ENCODE peak calls at places on chromosomes 1 and 21, in four cellular contexts. One of them, this sample, is unnamed.

GRCh38 chr1:153774780-153775431 is at the start of gene SLC27A3:
- DNase-seq in H9: peak; percentile 61
- DNase-seq in H1: peak; percentile 75
- DNase-seq in mesendoderm: peak; percentile 58
- DNase-seq in this sample: no peak

GRCh38 chr1:48036693-48037386 is 39.7 kb upstream of the TRABD2B start:
- DNase-seq in H9: no peak
- DNase-seq in H1: no peak
- DNase-seq in mesendoderm: peak; percentile 55
- DNase-seq in this sample: peak; percentile 7

GRCh38 chr1:205582471-205583291 is 49.1 kb downstream of the ELK4 start:
- DNase-seq in H9: peak; percentile 20
- DNase-seq in H1: no peak
- DNase-seq in mesendoderm: no peak
- DNase-seq in this sample: no peak

GRCh38 chr1:56447732-56448276 is 131.6 kb downstream of the PLPP3 start:
- DNase-seq in H9: no peak
- DNase-seq in H1: no peak
- DNase-seq in mesendoderm: no peak
- DNase-seq in this sample: no peak

GRCh38 chr1:201254625-201255469 is 28.5 kb upstream of the PKP1 start:
- DNase-seq in H9: peak; percentile 85
- DNase-seq in H1: peak; percentile 100
- DNase-seq in mesendoderm: peak; percentile 62
- DNase-seq in this sample: no peak

GRCh38 chr1:110674337-110675059 is at the start of gene KCNA3:
- DNase-seq in H9: peak; percentile 85
- DNase-seq in H1: peak; percentile 85
- DNase-seq in mesendoderm: peak; percentile 74
- DNase-seq in this sample: no peak

GRCh38 chr1:43854473-43854872 is 79.1 kb upstream of the ARTN start:
- DNase-seq in H9: no peak
- DNase-seq in H1: no peak
- DNase-seq in mesendoderm: no peak
- DNase-seq in this sample: no peak

GRCh38 chr1:229409616-229410369 is 24.1 kb downstream of the ACTA1 start:
- DNase-seq in H9: peak; percentile 33
- DNase-seq in H1: no peak
- DNase-seq in mesendoderm: no peak
- DNase-seq in this sample: no peak

GRCh38 chr1:178541829-178542553 is 29.1 kb downstream of the TEX35 start:
- DNase-seq in H9: peak; percentile 72
- DNase-seq in H1: peak; percentile 76
- DNase-seq in mesendoderm: peak; percentile 61
- DNase-seq in this sample: no peak

GRCh38 chr1:32666866-32667566 is 16.0 kb downstream of the RBBP4 start:
- DNase-seq in H9: no peak
- DNase-seq in H1: no peak
- DNase-seq in mesendoderm: peak; percentile 21
- DNase-seq in this sample: no peak

GRCh38 chr1:94873520-94874351 is 53.2 kb downstream of the CNN3 start:
- DNase-seq in H9: no peak
- DNase-seq in H1: no peak
- DNase-seq in mesendoderm: no peak
- DNase-seq in this sample: peak; percentile 57

GRCh38 chr1:210366767-210367166 is 38.1 kb downstream of the HHAT start:
- DNase-seq in H9: peak; percentile 34
- DNase-seq in H1: no peak
- DNase-seq in mesendoderm: peak; percentile 56
- DNase-seq in this sample: no peak

GRCh38 chr1:64514197-64514765 is 44.4 kb downstream of the CACHD1 start:
- DNase-seq in H9: no peak
- DNase-seq in H1: no peak
- DNase-seq in mesendoderm: no peak
- DNase-seq in this sample: peak; percentile 88

GRCh38 chr1:242017580-242018233 is 18.8 kb upstream of the MAP1LC3C start:
- DNase-seq in H9: peak; percentile 49
- DNase-seq in H1: peak; percentile 61
- DNase-seq in mesendoderm: peak; percentile 57
- DNase-seq in this sample: peak; percentile 21

GRCh38 chr1:57860931-57861600 is 437.2 kb upstream of the DAB1 start:
- DNase-seq in H9: no peak
- DNase-seq in H1: no peak
- DNase-seq in mesendoderm: no peak
- DNase-seq in this sample: no peak

GRCh38 chr1:56758135-56758534 is 61.1 kb downstream of the FYB2 start:
- DNase-seq in H9: peak; percentile 62
- DNase-seq in H1: peak; percentile 47
- DNase-seq in mesendoderm: peak; percentile 82
- DNase-seq in this sample: no peak

GRCh38 chr1:42422672-42423236 is 33.1 kb downstream of the ZMYND12 start:
- DNase-seq in H9: no peak
- DNase-seq in H1: no peak
- DNase-seq in mesendoderm: no peak
- DNase-seq in this sample: no peak

GRCh38 chr1:234564035-234565029 is 45.6 kb downstream of the IRF2BP2 start:
- DNase-seq in H9: no peak
- DNase-seq in H1: no peak
- DNase-seq in mesendoderm: peak; percentile 93
- DNase-seq in this sample: peak; percentile 88

GRCh38 chr1:5914676-5915285 is 77.4 kb downstream of the NPHP4 start:
- DNase-seq in H9: peak; percentile 21
- DNase-seq in H1: peak; percentile 42
- DNase-seq in mesendoderm: no peak
- DNase-seq in this sample: no peak

GRCh38 chr1:86757272-86757984 is 53.1 kb downstream of the SH3GLB1 start:
- DNase-seq in H9: no peak
- DNase-seq in H1: no peak
- DNase-seq in mesendoderm: no peak
- DNase-seq in this sample: peak; percentile 45

GRCh38 chr1:228141082-228141870 is 1.2 kb downstream of the GUK1 start:
- DNase-seq in H9: peak; percentile 22
- DNase-seq in H1: no peak
- DNase-seq in mesendoderm: no peak
- DNase-seq in this sample: peak; percentile 33

GRCh38 chr1:21573971-21574458 is 64.8 kb downstream of the ALPL start:
- DNase-seq in H9: peak; percentile 86
- DNase-seq in H1: peak; percentile 82
- DNase-seq in mesendoderm: peak; percentile 89
- DNase-seq in this sample: peak; percentile 75

GRCh38 chr1:170765712-170766330 is 101.9 kb downstream of the PRRX1 start:
- DNase-seq in H9: no peak
- DNase-seq in H1: no peak
- DNase-seq in mesendoderm: peak; percentile 11
- DNase-seq in this sample: peak; percentile 64

GRCh38 chr1:114956570-114956969 is 73.1 kb upstream of the TSHB start:
- DNase-seq in H9: peak; percentile 66
- DNase-seq in H1: no peak
- DNase-seq in mesendoderm: peak; percentile 86
- DNase-seq in this sample: no peak

GRCh38 chr1:214321686-214322453 is 40.9 kb downstream of the SMYD2 start:
- DNase-seq in H9: no peak
- DNase-seq in H1: no peak
- DNase-seq in mesendoderm: no peak
- DNase-seq in this sample: no peak

GRCh38 chr1:94215955-94216354 is 21.4 kb downstream of the ARHGAP29 start:
- DNase-seq in H9: no peak
- DNase-seq in H1: no peak
- DNase-seq in mesendoderm: no peak
- DNase-seq in this sample: peak; percentile 24

GRCh38 chr21:43973634-43973955 is 38.5 kb upstream of the TRAPPC10 start:
- DNase-seq in H9: no peak
- DNase-seq in H1: no peak
- DNase-seq in mesendoderm: no peak
- DNase-seq in this sample: no peak

GRCh38 chr1:222339371-222339947 is 208.4 kb downstream of the HHIPL2 start:
- DNase-seq in H9: no peak
- DNase-seq in H1: no peak
- DNase-seq in mesendoderm: no peak
- DNase-seq in this sample: peak; percentile 41

GRCh38 chr1:227788279-227789041 is 27.0 kb upstream of the PRSS38 start:
- DNase-seq in H9: peak; percentile 96
- DNase-seq in H1: peak; percentile 94
- DNase-seq in mesendoderm: peak; percentile 88
- DNase-seq in this sample: no peak

DNA sequence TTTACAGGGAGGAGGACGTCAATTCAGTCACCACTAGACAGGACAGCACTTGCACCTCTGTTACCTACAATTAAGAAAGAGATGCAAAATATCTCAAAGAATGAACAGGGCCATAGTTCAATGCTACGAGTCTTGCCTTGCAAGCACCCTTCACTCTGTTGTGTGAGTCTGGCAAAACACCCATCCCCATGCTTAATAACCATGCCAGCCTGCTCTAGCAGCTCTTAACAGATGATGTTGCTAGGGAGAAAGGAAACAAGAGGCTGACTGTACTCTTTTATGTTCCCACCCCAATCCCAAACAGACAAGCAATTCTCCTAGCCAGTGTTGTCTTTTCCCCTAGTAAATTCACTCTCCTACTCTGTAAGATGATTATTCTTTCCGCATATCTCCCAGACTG is 5.3 kb downstream of the CBR1 start:
- DNase-seq in H9: no peak
- DNase-seq in H1: no peak
- DNase-seq in mesendoderm: no peak
- DNase-seq in this sample: no peak
- H3K56ac ChIP-seq in H9: no peak overlapping the region
- H3K56ac ChIP-seq in H1: no peak overlapping the region
- H3K56ac ChIP-seq in mesendoderm: no peak overlapping the region
- H3K56ac ChIP-seq in this sample: no peak overlapping the region

GRCh38 chr1:29047142-29047541 is 76.6 kb downstream of the TMEM200B start:
- DNase-seq in H9: no peak
- DNase-seq in H1: no peak
- DNase-seq in mesendoderm: no peak
- DNase-seq in this sample: no peak
- H3K56ac ChIP-seq in H9: no peak overlapping the region
- H3K56ac ChIP-seq in H1: no peak overlapping the region
- H3K56ac ChIP-seq in mesendoderm: no peak overlapping the region
- H3K56ac ChIP-seq in this sample: no peak overlapping the region

DNA sequence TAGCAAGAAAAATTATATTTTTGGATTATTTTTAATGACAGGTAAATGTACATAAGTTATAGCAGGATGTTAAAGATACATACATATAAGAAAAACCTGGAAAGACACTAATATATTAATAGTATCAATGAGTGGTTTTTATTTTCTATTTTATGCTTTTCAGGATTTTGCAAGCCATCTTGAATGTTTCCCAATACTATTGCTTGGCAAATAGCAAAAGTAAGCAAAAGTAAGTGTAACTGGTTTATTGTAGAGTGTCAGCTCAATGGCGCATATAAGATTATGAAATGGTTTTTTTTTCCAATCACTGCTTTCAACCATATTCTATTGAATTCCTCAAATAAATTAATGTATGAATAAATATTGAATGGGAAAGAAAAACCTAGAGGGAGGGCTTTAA is 36.4 kb downstream of the ZNF684 start:
- DNase-seq in H9: no peak
- DNase-seq in H1: no peak
- DNase-seq in mesendoderm: no peak
- DNase-seq in this sample: no peak
- H3K56ac ChIP-seq in H9: no peak overlapping the region
- H3K56ac ChIP-seq in H1: no peak overlapping the region
- H3K56ac ChIP-seq in mesendoderm: no peak overlapping the region
- H3K56ac ChIP-seq in this sample: no peak overlapping the region

DNA sequence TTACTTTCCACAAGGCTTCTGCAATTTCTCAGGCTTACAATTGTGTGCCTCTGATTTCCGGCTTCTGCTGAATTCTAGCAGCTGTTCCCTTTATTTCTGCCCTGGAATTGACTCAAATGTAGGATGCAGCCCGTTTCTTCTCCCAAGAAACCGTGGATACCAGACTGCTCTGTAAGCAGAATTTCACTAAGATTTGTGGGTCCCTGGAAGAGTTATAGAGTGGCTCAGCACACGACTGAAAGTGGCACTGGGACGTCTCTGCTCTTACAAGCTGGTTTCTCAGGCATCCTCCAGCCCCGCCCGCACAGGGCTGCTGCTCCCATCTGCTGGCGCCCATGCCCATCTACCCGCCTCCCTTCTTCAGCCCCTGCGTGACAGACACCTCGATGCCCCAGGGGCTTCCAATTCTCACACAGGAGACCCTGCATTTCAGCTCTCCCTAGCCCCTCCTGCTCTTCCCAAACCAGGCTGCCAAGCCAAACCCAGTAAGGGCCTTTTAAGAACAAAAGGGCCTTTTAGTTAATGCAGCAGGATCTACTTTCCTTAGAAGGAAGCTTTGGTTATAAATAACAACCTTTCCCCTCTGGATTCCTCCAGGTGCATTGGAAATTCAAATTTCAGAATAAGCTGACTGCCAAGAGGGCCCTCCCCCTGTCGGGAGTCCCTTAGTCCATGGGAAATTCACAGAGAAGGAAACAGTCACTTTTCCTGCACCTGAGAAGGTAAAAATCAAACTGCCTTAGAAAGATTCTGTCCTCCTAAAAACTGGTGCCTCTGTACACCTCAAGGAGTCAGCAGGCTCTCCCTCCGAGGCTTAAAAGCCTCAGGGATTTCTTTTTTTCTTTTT is 45.4 kb upstream of the TENT5B start:
- DNase-seq in H9: peak; percentile 77
- DNase-seq in H1: peak; percentile 65
- DNase-seq in mesendoderm: peak; percentile 42
- DNase-seq in this sample: no peak
- H3K56ac ChIP-seq in H9: no peak overlapping the region
- H3K56ac ChIP-seq in H1: no peak overlapping the region
- H3K56ac ChIP-seq in mesendoderm: peak overlapping the region; percentile 82
- H3K56ac ChIP-seq in this sample: no peak overlapping the region

DNA sequence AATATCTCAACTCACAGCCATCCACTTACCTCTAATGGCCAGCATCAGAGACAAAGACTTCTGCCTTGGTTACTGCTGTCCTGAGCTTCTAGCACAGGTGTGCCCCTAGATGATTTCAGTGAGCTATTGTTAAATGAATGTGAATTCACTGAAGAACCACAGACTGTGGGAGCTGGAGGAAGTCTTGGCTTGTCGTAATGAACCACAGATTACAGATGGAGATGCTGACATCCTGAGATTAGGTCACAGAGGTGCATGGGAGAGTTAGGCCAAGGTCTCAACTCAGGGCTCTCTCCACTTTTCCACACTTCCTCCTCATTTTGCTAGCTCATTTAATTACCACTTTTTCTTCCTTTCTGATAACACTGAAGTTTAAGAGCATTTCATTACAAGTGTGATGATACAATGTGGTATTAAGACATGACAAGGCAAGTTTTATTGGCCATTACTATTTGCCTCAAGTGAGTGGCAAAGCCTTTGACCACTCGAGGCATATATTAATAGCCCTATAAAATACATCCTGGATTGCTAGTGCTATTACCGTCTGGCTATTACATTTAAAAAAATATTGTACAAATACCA is 30.8 kb downstream of the ST6GALNAC3 start:
- DNase-seq in H9: no peak
- DNase-seq in H1: no peak
- DNase-seq in mesendoderm: no peak
- DNase-seq in this sample: no peak
- H3K56ac ChIP-seq in H9: no peak overlapping the region
- H3K56ac ChIP-seq in H1: no peak overlapping the region
- H3K56ac ChIP-seq in mesendoderm: no peak overlapping the region
- H3K56ac ChIP-seq in this sample: no peak overlapping the region

GRCh38 chr1:22816063-22816775 is 105.6 kb downstream of the EPHB2 start:
- DNase-seq in H9: no peak
- DNase-seq in H1: no peak
- DNase-seq in mesendoderm: no peak
- DNase-seq in this sample: no peak
- H3K56ac ChIP-seq in H9: no peak overlapping the region
- H3K56ac ChIP-seq in H1: no peak overlapping the region
- H3K56ac ChIP-seq in mesendoderm: no peak overlapping the region
- H3K56ac ChIP-seq in this sample: no peak overlapping the region